ENCODE peak calls at places on chromosomes 4 and X, in nine cellular contexts. Q is HCT116, A is K562, K is GM12891, P is upper lobe of left lung, O is sigmoid colon, N is suprapubic skin, J is prostate gland, V is stomach. F is an unnamed sample.

GRCh38 chr4:150033109-150033508 is 45.1 kb upstream of the DCLK2 start:
- DNase-seq in Q (no peak), A (no peak), K (no peak), P (no peak), O (no peak), N (no peak), J (no peak), V (no peak), F (no peak)

GRCh38 chr4:6689506-6689960 is 4.1 kb upstream of the S100P start:
- DNase-seq in Q (no peak), A (no peak), K (no peak), P (peak), O (no peak), N (no peak), J (no peak), V (peak), F (no peak)

GRCh38 chr4:162911349-162911748 is 255.3 kb downstream of the NAF1 start:
- DNase-seq in Q (no peak), A (no peak), K (no peak), P (no peak), O (no peak), N (no peak), J (no peak), V (no peak), F (no peak)

GRCh38 chr4:15562114-15562513 is 92.4 kb downstream of the CC2D2A start:
- DNase-seq in Q (no peak), A (no peak), K (no peak), P (no peak), O (no peak), N (no peak), J (no peak), V (no peak), F (no peak)

GRCh38 chr4:75056277-75056676 is 123.4 kb downstream of the PARM1 start:
- DNase-seq in Q (no peak), A (no peak), K (no peak), P (no peak), O (no peak), N (no peak), J (no peak), V (no peak), F (no peak)

GRCh38 chr4:6125103-6125651 is 75.2 kb downstream of the JAKMIP1 start:
- DNase-seq in Q (no peak), A (no peak), K (no peak), P (no peak), O (peak), N (no peak), J (no peak), V (no peak), F (no peak)

GRCh38 chrX:20437678-20438077 is 171.0 kb upstream of the RPS6KA3 start:
- DNase-seq in Q (no peak), A (no peak), K (no peak), P (no peak), O (no peak), N (no peak), J (no peak), V (no peak), F (no peak)

GRCh38 chr4:15003441-15003890 is 1.2 kb downstream of the CPEB2 start:
- DNase-seq in Q (no peak), A (peak), K (peak), P (peak), O (peak), N (peak), J (peak), V (peak), F (no peak)

GRCh38 chrX:40065291-40066046 is 32.3 kb downstream of the BCOR start:
- DNase-seq in Q (no peak), A (no peak), K (no peak), P (no peak), O (no peak), N (peak), J (no peak), V (no peak), F (no peak)

GRCh38 chr4:102600689-102601088 is 99.5 kb downstream of the NFKB1 start:
- DNase-seq in Q (no peak), A (no peak), K (no peak), P (no peak), O (no peak), N (no peak), J (no peak), V (no peak), F (no peak)

GRCh38 chrX:119041175-119041574 is 31.6 kb upstream of the CT47C1 start:
- DNase-seq in Q (peak), A (peak), K (no peak), P (no peak), O (peak), N (no peak), J (no peak), V (peak), F (no peak)
- TF ChIP-seq POLR2AphosphoS5 in Q (no peak), A (no peak), K (no peak), P (peak), O (no peak), N (no peak), J (no peak), V (peak), F (no peak)

GRCh38 chr4:7885216-7886134 is 54.2 kb downstream of the AFAP1 start:
- DNase-seq in Q (no peak), A (no peak), K (no peak), P (no peak), O (peak), N (no peak), J (no peak), V (no peak), F (no peak)
- TF ChIP-seq POLR2AphosphoS5 in Q (no peak), A (no peak), K (no peak), P (no peak), O (no peak), N (no peak), J (no peak), V (no peak), F (no peak)

DNA sequence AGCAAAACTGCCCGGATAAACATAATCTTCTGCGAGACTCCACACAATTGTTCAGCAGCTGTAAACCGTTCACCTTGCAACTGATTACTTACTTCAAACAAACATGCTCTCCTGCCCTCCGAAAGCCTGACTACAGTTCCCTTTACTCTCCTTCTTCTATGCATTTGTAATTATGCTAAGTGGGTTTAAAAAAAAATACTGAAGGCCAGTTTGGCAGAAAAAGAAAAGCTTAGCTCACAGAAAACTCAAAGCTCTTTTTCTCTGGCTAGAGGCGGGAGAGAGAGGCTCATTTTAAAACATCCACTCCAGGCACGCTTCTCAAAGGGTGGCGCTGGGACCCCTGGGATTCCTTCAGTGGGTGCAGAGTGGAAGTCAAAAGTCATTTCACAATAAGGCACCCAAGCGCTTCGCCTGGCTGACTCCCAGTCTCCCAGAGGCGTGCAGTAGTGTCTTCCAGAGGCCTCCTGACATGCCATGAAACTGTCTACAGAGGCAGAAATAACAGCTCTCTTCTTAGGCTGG is 1.9 kb downstream of the DHRSX start:
- DNase-seq in Q (no peak), A (peak), K (no peak), P (no peak), O (no peak), N (no peak), J (peak), V (peak), F (no peak)
- TF ChIP-seq POLR2AphosphoS5 in Q (no peak), A (no peak), K (no peak), P (no peak), O (no peak), N (no peak), J (no peak), V (no peak), F (no peak)

DNA sequence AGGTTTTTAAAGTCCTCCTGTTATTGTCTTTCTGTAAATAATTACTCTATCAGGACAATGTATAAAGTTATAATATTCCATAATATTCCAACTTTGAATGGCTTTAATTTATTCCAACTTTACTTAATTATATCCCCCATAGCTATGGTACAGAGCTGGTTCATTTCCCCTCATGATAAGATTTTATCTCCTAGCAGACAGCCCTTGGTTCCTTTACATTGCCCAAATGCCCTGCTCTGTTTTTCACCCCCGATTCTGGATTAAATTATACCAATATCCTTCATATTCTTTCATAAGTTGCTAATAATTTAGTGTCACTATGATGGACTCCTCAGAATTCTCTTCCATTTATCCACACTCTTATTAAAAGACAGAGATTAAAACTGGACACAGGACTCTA is 340.5 kb downstream of the MAPK10 start:
- DNase-seq in Q (no peak), A (no peak), K (no peak), P (no peak), O (no peak), N (no peak), J (no peak), V (no peak), F (no peak)
- TF ChIP-seq POLR2AphosphoS5 in Q (no peak), A (no peak), K (no peak), P (no peak), O (no peak), N (no peak), J (no peak), V (no peak), F (no peak)

GRCh38 chr4:2280531-2281300 is 18.8 kb upstream of the MXD4 start:
- DNase-seq in Q (no peak), A (no peak), K (no peak), P (no peak), O (no peak), N (no peak), J (no peak), V (peak), F (no peak)
- TF ChIP-seq POLR2AphosphoS5 in Q (no peak), A (no peak), K (no peak), P (no peak), O (no peak), N (no peak), J (no peak), V (no peak), F (no peak)

GRCh38 chr4:21522296-21522695 is 426.3 kb downstream of the KCNIP4 start:
- DNase-seq in Q (no peak), A (no peak), K (no peak), P (no peak), O (no peak), N (no peak), J (no peak), V (no peak), F (no peak)

GRCh38 chr4:21514022-21514421 is 434.6 kb downstream of the KCNIP4 start:
- DNase-seq in Q (no peak), A (no peak), K (no peak), P (no peak), O (no peak), N (no peak), J (no peak), V (no peak), F (no peak)

GRCh38 chr4:21512351-21512750 is 436.2 kb downstream of the KCNIP4 start:
- DNase-seq in Q (peak), A (peak), K (no peak), P (no peak), O (no peak), N (no peak), J (peak), V (no peak), F (no peak)

DNA sequence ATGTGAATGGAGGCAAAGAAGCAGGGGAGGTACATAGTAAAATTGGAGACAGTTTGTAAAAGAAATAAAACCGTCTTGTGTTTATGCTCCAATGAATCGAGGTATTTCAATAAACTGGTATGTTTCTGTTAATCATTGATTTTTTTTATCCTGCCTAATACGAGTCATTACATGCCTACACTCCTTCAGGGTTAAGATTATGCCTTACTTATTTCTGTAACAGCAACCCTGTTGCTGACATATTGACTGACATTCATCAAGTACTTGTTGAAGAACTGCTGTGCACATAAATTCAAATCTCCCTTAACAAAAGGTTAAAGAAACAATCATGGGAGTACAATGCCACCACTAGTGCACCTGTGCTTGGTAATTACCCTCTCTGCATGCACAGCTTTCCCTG is 431.1 kb downstream of the KCNIP4 start:
- DNase-seq in Q (no peak), A (no peak), K (no peak), P (no peak), O (no peak), N (no peak), J (no peak), V (no peak), F (no peak)
- TF ChIP-seq POLR2AphosphoS5 in Q (no peak), A (no peak), K (no peak), P (no peak), O (no peak), N (no peak), J (no peak), V (no peak), F (no peak)

F was measured in vagina.